ENCODE peak calls at places on chromosomes 4 and X, in eight cellular contexts. V is HCT116, M is SK-N-SH, O is GM12878, F is K562, X is Panc1, H is HL-60, Q is HepG2. L is an unnamed sample.

GRCh38 chrX:6226646-6227444 is 1.8 kb downstream of the NLGN4X start:
- DNase-seq in V (no peak), M (peak), O (no peak), F (no peak), X (no peak), H (no peak), Q (no peak), L (peak)

GRCh38 chr4:102537280-102537679 is 36.1 kb downstream of the NFKB1 start:
- DNase-seq in V (no peak), M (no peak), O (no peak), F (no peak), X (no peak), H (no peak), Q (no peak), L (no peak)

GRCh38 chr4:78654809-78655208 is 103.2 kb downstream of the ANXA3 start:
- DNase-seq in V (no peak), M (no peak), O (no peak), F (no peak), X (no peak), H (no peak), Q (no peak), L (no peak)

GRCh38 chrX:70219938-70220764 is 14.3 kb upstream of the AWAT1 start:
- DNase-seq in V (peak), M (no peak), O (no peak), F (peak), X (peak), H (no peak), Q (peak), L (no peak)

GRCh38 chrX:154327026-154327820 is 31.6 kb downstream of the TKTL1 start:
- DNase-seq in V (no peak), M (no peak), O (no peak), F (no peak), X (no peak), H (no peak), Q (no peak), L (no peak)

GRCh38 chrX:40912576-40912975 is 172.7 kb upstream of the USP9X start:
- DNase-seq in V (no peak), M (no peak), O (no peak), F (no peak), X (no peak), H (no peak), Q (no peak), L (no peak)

GRCh38 chr4:153573221-153573620 is 107.1 kb downstream of the TMEM131L start:
- DNase-seq in V (no peak), M (no peak), O (no peak), F (no peak), X (no peak), H (no peak), Q (no peak), L (no peak)

GRCh38 chrX:19832186-19832965 is 55.0 kb downstream of the SH3KBP1 start:
- DNase-seq in V (no peak), M (no peak), O (no peak), F (no peak), X (no peak), H (no peak), Q (no peak), L (no peak)

GRCh38 chr4:77819409-77819835 is 254 bp upstream of the CNOT6L start:
- DNase-seq in V (no peak), M (peak), O (no peak), F (no peak), X (no peak), H (peak), Q (no peak), L (peak)

GRCh38 chr4:140865830-140866229 is 109.6 kb upstream of the TBC1D9 start:
- DNase-seq in V (no peak), M (no peak), O (no peak), F (no peak), X (no peak), H (no peak), Q (no peak), L (no peak)

GRCh38 chr4:22522206-22522605 is 6.3 kb upstream of the ADGRA3 start:
- DNase-seq in V (no peak), M (no peak), O (no peak), F (no peak), X (no peak), H (no peak), Q (no peak), L (no peak)

GRCh38 chrX:40008841-40009461 is 88.8 kb downstream of the BCOR start:
- DNase-seq in V (no peak), M (peak), O (no peak), F (no peak), X (no peak), H (peak), Q (no peak), L (peak)

GRCh38 chrX:10769165-10769564 is 148.8 kb upstream of the MID1 start:
- DNase-seq in V (peak), M (peak), O (no peak), F (peak), X (no peak), H (peak), Q (no peak), L (peak)

GRCh38 chrX:18076434-18076833 is 144.3 kb downstream of the BEND2 start:
- DNase-seq in V (no peak), M (no peak), O (no peak), F (no peak), X (no peak), H (no peak), Q (no peak), L (no peak)

GRCh38 chrX:39907964-39908616 is 189.7 kb downstream of the BCOR start:
- DNase-seq in V (peak), M (peak), O (no peak), F (no peak), X (peak), H (peak), Q (peak), L (no peak)

GRCh38 chrX:12971282-12972003 is 3.5 kb upstream of the TMSB4X start:
- DNase-seq in V (no peak), M (no peak), O (no peak), F (no peak), X (no peak), H (peak), Q (no peak), L (no peak)

GRCh38 chr4:174427562-174428140 is 94.6 kb downstream of the HPGD start:
- DNase-seq in V (no peak), M (no peak), O (no peak), F (no peak), X (no peak), H (peak), Q (no peak), L (no peak)

GRCh38 chrX:68175569-68175968 is 257.7 kb downstream of the OPHN1 start:
- DNase-seq in V (no peak), M (no peak), O (no peak), F (no peak), X (no peak), H (no peak), Q (no peak), L (no peak)

GRCh38 chr4:176150283-176150682 is 45.1 kb downstream of the SPATA4 start:
- DNase-seq in V (peak), M (peak), O (no peak), F (peak), X (no peak), H (peak), Q (peak), L (peak)

GRCh38 chr4:73034896-73035295 is 34.6 kb downstream of the COX18 start:
- DNase-seq in V (no peak), M (no peak), O (no peak), F (no peak), X (no peak), H (no peak), Q (no peak), L (no peak)

GRCh38 chr4:94668724-94669123 is 89.0 kb upstream of the BMPR1B start:
- DNase-seq in V (no peak), M (no peak), O (no peak), F (no peak), X (no peak), H (no peak), Q (no peak), L (no peak)

GRCh38 chr4:8336412-8337075 is 67.0 kb downstream of the HTRA3 start:
- DNase-seq in V (no peak), M (no peak), O (no peak), F (peak), X (no peak), H (peak), Q (no peak), L (no peak)

GRCh38 chrX:13569479-13570244 is at the start of gene EGFL6:
- DNase-seq in V (no peak), M (peak), O (no peak), F (no peak), X (no peak), H (no peak), Q (no peak), L (peak)

GRCh38 chrX:91108761-91109160 is 325.9 kb upstream of the PABPC5 start:
- DNase-seq in V (no peak), M (no peak), O (no peak), F (no peak), X (no peak), H (no peak), Q (peak), L (no peak)

GRCh38 chr4:188691811-188692210 is 552.6 kb downstream of the TRIML1 start:
- DNase-seq in V (no peak), M (no peak), O (no peak), F (no peak), X (peak), H (no peak), Q (no peak), L (no peak)

GRCh38 chr4:26023191-26023972 is 109.4 kb downstream of the SMIM20 start:
- DNase-seq in V (no peak), M (no peak), O (no peak), F (no peak), X (no peak), H (no peak), Q (peak), L (no peak)

GRCh38 chrX:129782706-129783105 is 3.0 kb downstream of the SASH3 start:
- DNase-seq in V (no peak), M (no peak), O (no peak), F (no peak), X (no peak), H (no peak), Q (no peak), L (no peak)

GRCh38 chr4:31793907-31794306 is 1073.7 kb downstream of the PCDH7 start:
- DNase-seq in V (no peak), M (no peak), O (no peak), F (no peak), X (no peak), H (no peak), Q (no peak), L (peak)

GRCh38 chr4:77293426-77293825 is 136.4 kb downstream of the CCNG2 start:
- DNase-seq in V (no peak), M (no peak), O (no peak), F (no peak), X (no peak), H (no peak), Q (no peak), L (no peak)

GRCh38 chr4:21304061-21304541 is 603.8 kb downstream of the PACRGL start:
- DNase-seq in V (no peak), M (peak), O (no peak), F (no peak), X (no peak), H (no peak), Q (no peak), L (peak)

DNA sequence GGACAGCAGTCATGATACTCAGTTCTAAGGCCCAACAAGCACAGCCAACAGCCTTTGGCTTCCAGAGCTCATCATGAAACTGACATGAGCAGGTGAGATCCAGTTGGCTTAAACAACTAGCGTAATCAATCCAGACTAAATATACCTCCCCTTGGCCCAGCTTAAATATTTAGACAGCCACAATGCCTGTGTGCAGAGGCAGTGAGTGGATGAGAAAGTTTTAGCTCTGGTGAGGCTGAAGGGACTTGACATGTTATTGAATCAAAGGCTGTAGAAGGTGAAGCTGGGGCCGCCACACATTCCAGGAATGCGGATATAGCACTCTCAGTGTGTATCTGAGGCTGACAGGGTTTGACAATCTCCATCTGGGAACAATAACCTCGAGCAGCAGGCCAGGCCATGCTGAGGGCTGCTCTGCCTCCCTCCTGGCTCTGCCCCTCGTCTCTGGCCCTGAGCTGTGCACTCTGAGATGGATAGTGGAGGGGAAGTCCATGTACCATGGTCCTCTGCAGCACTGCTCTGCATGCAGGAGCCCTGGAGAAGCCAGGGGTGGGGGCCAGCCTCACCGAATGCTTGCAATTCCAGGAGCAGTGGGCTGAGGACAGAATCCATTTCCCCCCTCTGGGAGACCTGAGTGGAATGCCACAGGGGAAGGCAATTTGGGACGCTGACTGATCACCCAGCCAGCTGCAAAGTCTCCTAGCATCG is 37.4 kb upstream of the RASL11B start:
- DNase-seq in V (no peak), M (peak), O (no peak), F (no peak), X (no peak), H (no peak), Q (peak), L (no peak)
- TF ChIP-seq REST in V (no peak), M (peak), O (no peak), F (no peak), X (no peak), H (no peak), Q (no peak), L (no peak)

DNA sequence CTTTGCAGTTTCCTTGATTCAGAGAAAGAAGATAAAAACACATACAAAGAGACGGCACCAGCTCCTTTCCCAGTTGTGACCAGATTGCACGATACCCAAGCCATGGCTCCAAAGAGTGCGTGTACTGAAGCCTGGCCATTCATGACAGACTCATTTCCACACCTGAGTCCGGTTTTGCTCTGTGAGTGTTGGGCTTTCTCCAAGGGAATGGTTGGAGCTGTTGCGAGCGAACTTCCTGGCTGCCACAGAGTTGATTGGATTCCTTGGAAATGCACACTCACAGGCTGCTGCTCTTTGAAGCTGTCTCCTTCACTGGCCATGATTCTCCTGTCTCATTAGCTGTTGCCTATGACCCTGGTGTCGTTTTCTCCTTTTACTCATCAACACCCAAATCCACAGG is 44.0 kb upstream of the BBS12 start:
- DNase-seq in V (no peak), M (no peak), O (no peak), F (no peak), X (no peak), H (no peak), Q (no peak), L (no peak)
- TF ChIP-seq POLR2AphosphoS5 in V (no peak), M (no peak), O (no peak), F (no peak), X (no peak), H (no peak), Q (no peak), L (no peak)

GRCh38 chr4:2587215-2587823 is 50.9 kb downstream of the FAM193A start:
- DNase-seq in V (no peak), M (no peak), O (no peak), F (no peak), X (no peak), H (no peak), Q (no peak), L (no peak)
- TF ChIP-seq REST in V (no peak), M (no peak), O (no peak), F (no peak), X (no peak), H (no peak), Q (no peak), L (no peak)

GRCh38 chr4:186704059-186704458 is 19.6 kb downstream of the FAT1 start:
- DNase-seq in V (no peak), M (no peak), O (no peak), F (no peak), X (no peak), H (no peak), Q (no peak), L (no peak)
- TF ChIP-seq POLR2AphosphoS5 in V (no peak), M (no peak), O (no peak), F (no peak), X (no peak), H (no peak), Q (no peak), L (no peak)

GRCh38 chr4:1288786-1289185 is 905 bp upstream of the MAEA start:
- DNase-seq in V (no peak), M (no peak), O (no peak), F (no peak), X (no peak), H (no peak), Q (no peak), L (no peak)

GRCh38 chr4:1289232-1290164 is at the start of gene MAEA:
- DNase-seq in V (peak), M (peak), O (peak), F (peak), X (peak), H (peak), Q (peak), L (peak)

GRCh38 chr4:1283711-1284110 is 6.0 kb upstream of the MAEA start:
- DNase-seq in V (no peak), M (no peak), O (no peak), F (no peak), X (no peak), H (no peak), Q (no peak), L (no peak)

GRCh38 chr4:1285151-1285789 is 4.4 kb upstream of the MAEA start:
- DNase-seq in V (no peak), M (no peak), O (no peak), F (no peak), X (no peak), H (no peak), Q (no peak), L (no peak)

GRCh38 chr4:1285790-1286553 is 3.7 kb upstream of the MAEA start:
- DNase-seq in V (no peak), M (no peak), O (no peak), F (peak), X (no peak), H (peak), Q (peak), L (peak)
- TF ChIP-seq REST in V (no peak), M (no peak), O (no peak), F (no peak), X (no peak), H (no peak), Q (no peak), L (no peak)

DNA sequence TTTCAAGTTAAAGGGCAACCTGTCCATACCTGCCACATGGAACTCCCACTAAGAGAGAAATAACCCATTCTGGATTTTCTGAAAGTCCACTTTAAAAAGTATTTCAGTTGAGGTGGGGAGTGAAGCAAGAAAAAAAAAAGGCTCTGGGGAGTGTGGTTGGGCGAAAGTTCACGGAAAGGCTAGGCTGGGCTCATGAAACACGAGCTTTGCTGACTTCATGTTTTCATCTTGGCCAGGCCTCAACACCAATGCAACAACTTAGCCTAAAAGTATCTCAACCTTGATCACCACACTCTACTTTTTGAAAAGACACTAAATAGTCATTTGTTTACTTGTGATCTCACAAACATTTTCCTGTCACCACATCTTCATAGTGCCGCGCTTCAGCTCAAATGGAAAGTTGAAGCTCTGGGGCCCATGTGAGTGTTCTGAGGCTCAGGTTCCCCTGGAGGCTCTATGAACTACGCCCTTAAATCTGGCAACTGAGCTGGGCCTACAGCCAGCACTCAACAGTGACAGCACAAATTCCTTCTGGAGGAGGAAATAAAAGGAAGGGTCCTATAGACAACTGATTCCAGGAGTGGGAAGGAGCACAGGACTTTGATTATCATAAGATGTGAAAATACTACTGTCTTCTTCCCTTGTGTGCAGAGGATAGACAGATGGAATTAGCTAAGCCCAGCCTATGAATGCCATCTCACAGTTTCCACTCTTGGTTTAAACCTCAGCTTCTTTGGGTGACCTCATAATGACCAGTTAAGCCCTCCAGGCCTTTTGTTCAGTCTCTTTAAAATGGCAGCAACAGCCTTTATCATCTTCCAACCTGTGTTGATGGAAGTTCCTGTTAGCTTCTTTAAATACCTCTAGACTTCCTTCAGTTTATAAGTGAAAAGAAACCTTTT is 5.1 kb downstream of the CD40LG start:
- DNase-seq in V (no peak), M (no peak), O (no peak), F (no peak), X (no peak), H (no peak), Q (no peak), L (no peak)
- TF ChIP-seq POLR2AphosphoS5 in V (no peak), M (no peak), O (no peak), F (no peak), X (no peak), H (no peak), Q (no peak), L (no peak)

DNA sequence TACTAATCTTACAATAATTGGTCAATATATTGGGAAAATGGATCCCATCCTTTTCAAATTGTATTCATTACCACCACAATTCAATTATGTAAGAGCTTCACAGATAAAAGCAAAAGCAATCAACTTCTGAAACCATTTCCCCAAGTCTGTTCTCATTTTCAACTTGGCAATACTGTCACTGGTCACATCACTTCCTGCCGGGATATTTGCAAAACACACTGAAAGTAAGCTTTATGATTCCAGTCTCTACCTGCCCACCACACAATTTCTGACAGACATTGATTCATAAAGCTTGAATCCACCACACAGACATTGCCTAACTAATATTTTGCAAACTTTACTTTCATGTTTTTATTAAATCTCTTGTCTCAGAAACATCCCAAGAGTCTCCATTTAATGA is 53.6 kb downstream of the LIN54 start:
- DNase-seq in V (no peak), M (no peak), O (no peak), F (no peak), X (no peak), H (peak), Q (no peak), L (no peak)
- TF ChIP-seq REST in V (no peak), M (no peak), O (no peak), F (no peak), X (no peak), H (no peak), Q (no peak), L (no peak)

L was measured in GM23338.